ENCODE peak calls at places on chromosomes 4 and X, in four cellular contexts. B is stomach, A is transverse colon, L is A549. U is an unnamed sample.
A peak's percentile ranks its signal among the peaks of the same experiment; 100 is the strongest.

GRCh38 chr4:119739796-119740195 is 111.2 kb upstream of the PDE5A start:
- DNase-seq in B (no peak), A (no peak), L (no peak), U (no peak)

GRCh38 chr4:25928320-25928955 is 14.4 kb downstream of the SMIM20 start:
- DNase-seq in B (no peak), A (no peak), L (no peak), U (no peak)

GRCh38 chrX:22686138-22686541 is 313.6 kb upstream of the DDX53 start:
- DNase-seq in B (no peak), A (no peak), L (no peak), U (no peak)

GRCh38 chrX:105647749-105648148 is 174.6 kb upstream of the NRK start:
- DNase-seq in B (no peak), A (no peak), L (no peak), U (no peak)

GRCh38 chr4:48578132-48578964 is 88.3 kb downstream of the ZAR1 start:
- DNase-seq in B (peak; percentile 60), A (peak; percentile 59), L (peak; percentile 18), U (no peak)

GRCh38 chr4:11615601-11616000 is 186.9 kb upstream of the HS3ST1 start:
- DNase-seq in B (no peak), A (no peak), L (no peak), U (no peak)

GRCh38 chr4:16835597-16836247 is 62.7 kb downstream of the LDB2 start:
- DNase-seq in B (no peak), A (no peak), L (no peak), U (no peak)

GRCh38 chr4:94595880-94596483 is 144.2 kb downstream of the PDLIM5 start:
- DNase-seq in B (no peak), A (no peak), L (peak; percentile 24), U (no peak)

GRCh38 chrX:15977644-15978043 is 123.0 kb upstream of the AP1S2 start:
- DNase-seq in B (no peak), A (no peak), L (no peak), U (no peak)

GRCh38 chr4:159197260-159197884 is 94.5 kb downstream of the RAPGEF2 start:
- DNase-seq in B (no peak), A (no peak), L (no peak), U (no peak)

GRCh38 chr4:176788248-176788647 is 4.5 kb downstream of the VEGFC start:
- DNase-seq in B (no peak), A (no peak), L (no peak), U (no peak)

GRCh38 chr4:86338989-86339388 is 20.9 kb downstream of the MAPK10 start:
- DNase-seq in B (no peak), A (no peak), L (peak; percentile 1), U (no peak)

GRCh38 chr4:175560628-175561027 is 251.4 kb downstream of the GPM6A start:
- DNase-seq in B (no peak), A (no peak), L (peak; percentile 1), U (no peak)

GRCh38 chr4:147336252-147336651 is 144.6 kb upstream of the EDNRA start:
- DNase-seq in B (no peak), A (no peak), L (no peak), U (no peak)

GRCh38 chrX:18348047-18348446 is 6.4 kb downstream of the SCML2 start:
- DNase-seq in B (no peak), A (no peak), L (no peak), U (no peak)

GRCh38 chr4:132530846-132531245 is 618.2 kb upstream of the PCDH10 start:
- DNase-seq in B (no peak), A (no peak), L (no peak), U (no peak)

GRCh38 chr4:108492816-108493595 is 127.4 kb upstream of the RPL34 start:
- DNase-seq in B (no peak), A (peak; percentile 30), L (no peak), U (no peak)

GRCh38 chr4:32775049-32775448 is 2054.9 kb downstream of the PCDH7 start:
- DNase-seq in B (no peak), A (no peak), L (no peak), U (no peak)

GRCh38 chrX:28880136-28880535 is 292.9 kb downstream of the IL1RAPL1 start:
- DNase-seq in B (no peak), A (no peak), L (no peak), U (no peak)

GRCh38 chrX:130623508-130623907 is 221.7 kb downstream of the RBMX2 start:
- DNase-seq in B (no peak), A (no peak), L (no peak), U (no peak)

GRCh38 chrX:12421918-12422317 is 283.6 kb downstream of the FRMPD4 start:
- DNase-seq in B (no peak), A (no peak), L (no peak), U (no peak)

GRCh38 chrX:109533631-109534030 is 3.0 kb upstream of the NXT2 start:
- DNase-seq in B (no peak), A (no peak), L (no peak), U (no peak)

GRCh38 chr4:139142980-139143379 is 34.0 kb downstream of the ELF2 start:
- DNase-seq in B (no peak), A (no peak), L (no peak), U (no peak)

GRCh38 chr4:175622887-175623286 is 189.2 kb downstream of the GPM6A start:
- DNase-seq in B (no peak), A (no peak), L (no peak), U (no peak)

GRCh38 chrX:68685722-68686683 is 38.5 kb downstream of the STARD8 start:
- DNase-seq in B (no peak), A (peak; percentile 29), L (peak; percentile 31), U (no peak)

GRCh38 chr4:8559524-8560264 is 20.5 kb upstream of the GPR78 start:
- DNase-seq in B (no peak), A (no peak), L (no peak), U (no peak)

GRCh38 chr4:27066591-27066990 is 205.9 kb downstream of the STIM2 start:
- DNase-seq in B (peak; percentile 43), A (peak; percentile 26), L (no peak), U (no peak)

GRCh38 chr4:113293043-113293560 is 243.6 kb downstream of the ANK2 start:
- DNase-seq in B (no peak), A (no peak), L (no peak), U (no peak)

GRCh38 chr4:41598580-41598979 is 60.6 kb downstream of the LIMCH1 start:
- DNase-seq in B (no peak), A (no peak), L (no peak), U (no peak)

GRCh38 chr4:17066972-17067371 is 168.5 kb upstream of the LDB2 start:
- DNase-seq in B (no peak), A (no peak), L (peak; percentile 3), U (peak; percentile 45)

GRCh38 chr4:81469774-81470455 is 1.8 kb downstream of the RASGEF1B start:
- DNase-seq in B (no peak), A (no peak), L (no peak), U (no peak)

GRCh38 chr4:56786955-56787354 is 34.5 kb downstream of the SPINK2 start:
- DNase-seq in B (peak; percentile 28), A (peak; percentile 62), L (no peak), U (no peak)

DNA sequence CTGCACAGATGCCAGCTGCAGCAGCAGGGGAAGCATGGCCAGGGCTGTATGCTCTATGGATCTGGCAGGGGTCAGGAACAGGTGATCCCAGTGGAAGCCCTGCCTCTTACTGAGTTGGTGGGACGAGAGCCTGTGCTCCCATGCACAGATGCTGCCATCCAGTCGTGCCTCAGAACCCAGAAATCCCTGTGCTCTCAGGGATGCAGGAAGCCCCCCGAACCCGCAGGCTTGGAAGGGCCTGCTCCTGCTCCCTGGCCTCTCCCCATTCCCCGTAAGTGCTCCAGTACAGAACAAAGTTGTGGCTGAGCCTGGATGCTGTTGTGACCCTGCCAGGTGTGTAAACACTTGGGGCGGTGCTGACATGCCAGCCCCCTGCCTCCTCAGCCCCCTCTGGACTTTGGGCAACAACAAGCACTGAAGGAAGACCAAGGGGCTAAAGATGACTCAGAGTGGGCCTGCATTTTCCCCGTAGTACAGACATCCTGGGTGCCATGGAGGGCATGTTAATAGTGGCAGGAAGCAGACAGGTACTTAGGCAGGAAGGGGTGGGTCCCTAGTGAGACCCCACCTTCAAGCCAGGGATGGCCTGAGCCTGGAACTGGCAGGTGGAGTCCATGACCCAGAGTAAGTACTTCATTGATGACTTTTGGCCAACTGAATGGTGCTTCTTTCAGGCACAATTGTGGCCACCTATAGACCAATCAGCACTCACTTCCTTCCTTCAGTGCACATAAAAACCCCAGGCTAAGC is 1640.7 kb downstream of the C4orf33 start:
- DNase-seq in B (no peak), A (no peak), L (no peak), U (no peak)
- H3K4me3 ChIP-seq in B (no peak overlapping the region), A (no peak overlapping the region), L (no peak overlapping the region), U (no peak overlapping the region)

DNA sequence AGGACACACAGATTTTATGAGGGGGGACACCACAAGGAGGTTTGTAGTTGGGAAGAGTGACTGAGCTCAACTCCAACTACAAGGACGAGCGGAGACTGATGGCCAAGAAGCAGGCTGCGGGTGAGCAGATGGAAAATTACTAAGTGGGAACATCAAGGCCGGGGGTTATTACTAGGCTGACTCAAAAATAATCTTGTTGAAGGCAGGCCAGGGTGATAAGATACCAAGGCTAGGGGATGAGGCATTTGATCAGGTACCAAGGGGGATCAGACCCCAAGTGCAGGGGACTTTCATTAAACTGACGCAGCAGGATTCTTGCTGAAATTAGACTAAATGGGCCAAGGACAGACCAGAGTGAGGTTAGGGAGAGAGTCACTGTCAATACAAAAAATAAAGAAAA is 119.4 kb upstream of the SORBS2 start:
- DNase-seq in B (no peak), A (no peak), L (no peak), U (peak; percentile 26)
- TF ChIP-seq EP300 in B (no peak), A (no peak), L (no peak), U (no peak)

GRCh38 chr4:7068279-7068842 is 497 bp upstream of the GRPEL1 start:
- DNase-seq in B (no peak), A (no peak), L (no peak), U (no peak)

GRCh38 chr4:7067523-7068278 is at the start of gene GRPEL1:
- DNase-seq in B (peak; percentile 100), A (peak; percentile 100), L (peak; percentile 83), U (peak; percentile 100)

GRCh38 chr4:7066493-7066892 is 1.4 kb downstream of the GRPEL1 start:
- DNase-seq in B (no peak), A (peak; percentile 5), L (no peak), U (no peak)

GRCh38 chr4:7067147-7067522 is 729 bp downstream of the GRPEL1 start:
- DNase-seq in B (peak; percentile 51), A (peak; percentile 58), L (no peak), U (no peak)

DNA sequence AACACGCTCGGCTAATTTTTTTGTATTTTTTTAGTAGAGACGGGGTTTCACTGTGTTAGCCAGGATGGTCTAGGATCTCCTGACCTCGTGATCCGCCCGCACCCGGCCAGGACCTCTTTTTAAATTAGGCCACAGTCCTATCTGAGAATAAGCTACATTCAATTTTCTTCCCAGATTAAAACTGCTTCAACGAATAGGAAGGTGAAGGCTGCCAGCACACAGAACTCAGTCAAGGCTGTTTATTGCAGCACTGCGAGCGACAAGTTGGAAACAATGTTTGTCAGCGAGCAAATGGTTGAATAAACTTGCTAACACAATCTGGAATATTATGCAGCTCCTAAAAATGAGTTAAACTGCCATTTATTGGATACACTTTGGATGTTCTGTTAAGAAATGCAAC is 1.9 kb downstream of the GRPEL1 start:
- DNase-seq in B (no peak), A (no peak), L (no peak), U (no peak)
- H3K4me3 ChIP-seq in B (peak overlapping the region; percentile 83), A (no peak overlapping the region), L (peak overlapping the region; percentile 83), U (no peak overlapping the region)

GRCh38 chrX:24874604-24875247 is 141.0 kb downstream of the ARX start:
- DNase-seq in B (no peak), A (no peak), L (no peak), U (no peak)

GRCh38 chrX:24879679-24880078 is 136.1 kb downstream of the ARX start:
- DNase-seq in B (no peak), A (no peak), L (no peak), U (no peak)

GRCh38 chrX:24877854-24878650 is 137.7 kb downstream of the ARX start:
- DNase-seq in B (no peak), A (no peak), L (peak; percentile 7), U (no peak)

GRCh38 chrX:24876782-24877315 is 138.9 kb downstream of the ARX start:
- DNase-seq in B (no peak), A (no peak), L (no peak), U (no peak)
- TF ChIP-seq EP300 in B (no peak), A (no peak), L (no peak), U (no peak)

U was measured in esophagus muscularis mucosa.